ENCODE peak calls at places on chromosomes 7 and 10, in five cellular contexts. D is spleen, O is uterus, C is transverse colon, S is prostate gland. V is an unnamed sample.

GRCh38 chr7:10708447-10708846 is 265.2 kb upstream of the PHF14 start:
- DNase-seq in D (no peak), S (no peak), C (no peak), O (no peak), V (no peak)

GRCh38 chr7:149180713-149181112 is 14.6 kb upstream of the ZNF282 start:
- DNase-seq in D (no peak), S (no peak), O (no peak), C (no peak), V (no peak)

GRCh38 chr10:73263948-73264347 is 11.5 kb upstream of the MRPS16 start:
- DNase-seq in S (no peak), D (no peak), C (no peak), O (no peak), V (no peak)

GRCh38 chr10:58696736-58697135 is 184.1 kb downstream of the BICC1 start:
- DNase-seq in S (no peak), C (no peak), D (no peak), O (no peak), V (no peak)

GRCh38 chr7:153398370-153398769 is 638.8 kb downstream of the ACTR3B start:
- DNase-seq in S (no peak), C (no peak), O (no peak), D (no peak), V (no peak)

GRCh38 chr7:41219276-41219675 is 483.6 kb downstream of the INHBA start:
- DNase-seq in S (no peak), D (no peak), O (no peak), C (no peak), V (no peak)

GRCh38 chr10:114694735-114695134 is 36.7 kb upstream of the ABLIM1 start:
- DNase-seq in S (no peak), O (no peak), C (peak; percentile 56), D (no peak), V (peak; percentile 52)

GRCh38 chr10:46523119-46523880 is 33.2 kb downstream of the GPRIN2 start:
- DNase-seq in S (peak; percentile 73), D (peak; percentile 78), O (no peak), C (peak; percentile 85), V (peak; percentile 87)

GRCh38 chr10:96672491-96673175 is 47.7 kb downstream of the PIK3AP1 start:
- DNase-seq in O (no peak), C (no peak), D (no peak), S (no peak), V (no peak)
- H3K4me1 ChIP-seq in O (no peaks in the 10 kb centered on the region), C (peaks cover 5% of the 10 kb centered on the region), D (peaks cover 74% of the 10 kb centered on the region), S (no peaks in the 10 kb centered on the region), V (peaks cover 4% of the 10 kb centered on the region)

DNA sequence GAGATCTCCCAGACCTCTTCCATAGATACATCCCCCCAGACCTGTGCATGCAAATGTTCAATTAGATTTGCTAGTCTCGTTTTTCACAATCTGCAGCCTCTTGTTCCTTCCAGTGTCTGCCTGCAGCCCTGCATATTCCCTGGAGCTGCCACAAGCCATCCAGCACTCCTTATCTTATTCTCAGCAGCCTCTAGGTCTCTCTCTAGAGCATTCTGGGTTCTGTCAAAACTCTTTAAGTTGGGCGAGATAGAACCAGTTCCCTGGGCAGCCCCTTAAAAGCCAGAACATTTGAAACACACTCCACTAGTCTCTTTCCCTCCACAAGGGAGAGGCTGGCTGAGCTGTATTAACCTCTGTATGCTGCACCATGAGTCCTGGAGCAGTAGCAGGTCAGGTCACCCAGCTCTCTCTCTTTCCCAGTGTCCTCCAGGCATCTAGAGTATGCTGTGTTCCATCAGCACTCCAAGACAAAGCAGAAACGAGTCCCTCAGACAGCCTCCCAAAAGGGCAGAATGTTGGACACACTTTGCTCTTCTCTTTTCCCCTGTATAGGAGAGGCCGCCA is 20.6 kb upstream of the MCM10 start:
- DNase-seq in C (no peak), D (no peak), O (no peak), S (no peak), V (no peak)
- H3K36me3 ChIP-seq in C (no peaks in the 10 kb centered on the region), D (peaks cover 89% of the 10 kb centered on the region), O (no peaks in the 10 kb centered on the region), S (no peaks in the 10 kb centered on the region), V (peaks cover 7% of the 10 kb centered on the region)

DNA sequence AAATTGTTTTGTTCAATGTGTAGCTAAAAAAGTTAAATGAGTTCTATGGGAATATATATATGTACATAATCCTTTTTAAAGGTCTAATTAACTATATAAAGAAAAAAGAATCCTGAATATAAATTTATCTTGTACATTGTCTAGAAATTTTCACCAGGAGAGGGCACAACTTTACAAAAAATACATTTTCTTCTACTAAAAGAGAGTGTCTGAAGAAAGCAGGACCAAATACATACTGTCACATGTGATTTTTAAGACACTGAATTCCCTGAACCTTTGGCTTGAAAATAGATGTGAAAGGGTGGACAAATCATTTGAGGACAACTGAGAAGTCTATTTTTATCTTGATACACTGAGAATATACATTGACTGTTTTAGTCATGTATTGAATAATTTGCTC is 204.3 kb downstream of the DGKB start:
- DNase-seq in S (no peak), O (no peak), C (no peak), D (no peak), V (no peak)
- TF ChIP-seq CTCF in S (no peak), O (no peak), C (no peak), D (no peak), V (no peak)

GRCh38 chr7:101166909-101167644 is 1.7 kb upstream of the VGF start:
- DNase-seq in D (no peak), O (no peak), C (no peak), S (no peak), V (no peak)

GRCh38 chr7:101169110-101169837 is 3.9 kb upstream of the VGF start:
- DNase-seq in C (no peak), O (no peak), D (no peak), S (no peak), V (no peak)

GRCh38 chr7:101166603-101166908 is 1.2 kb upstream of the VGF start:
- DNase-seq in O (no peak), C (no peak), S (no peak), D (no peak), V (no peak)

GRCh38 chr7:101168412-101169049 is 3.2 kb upstream of the VGF start:
- DNase-seq in D (no peak), S (no peak), C (no peak), O (no peak), V (no peak)

DNA sequence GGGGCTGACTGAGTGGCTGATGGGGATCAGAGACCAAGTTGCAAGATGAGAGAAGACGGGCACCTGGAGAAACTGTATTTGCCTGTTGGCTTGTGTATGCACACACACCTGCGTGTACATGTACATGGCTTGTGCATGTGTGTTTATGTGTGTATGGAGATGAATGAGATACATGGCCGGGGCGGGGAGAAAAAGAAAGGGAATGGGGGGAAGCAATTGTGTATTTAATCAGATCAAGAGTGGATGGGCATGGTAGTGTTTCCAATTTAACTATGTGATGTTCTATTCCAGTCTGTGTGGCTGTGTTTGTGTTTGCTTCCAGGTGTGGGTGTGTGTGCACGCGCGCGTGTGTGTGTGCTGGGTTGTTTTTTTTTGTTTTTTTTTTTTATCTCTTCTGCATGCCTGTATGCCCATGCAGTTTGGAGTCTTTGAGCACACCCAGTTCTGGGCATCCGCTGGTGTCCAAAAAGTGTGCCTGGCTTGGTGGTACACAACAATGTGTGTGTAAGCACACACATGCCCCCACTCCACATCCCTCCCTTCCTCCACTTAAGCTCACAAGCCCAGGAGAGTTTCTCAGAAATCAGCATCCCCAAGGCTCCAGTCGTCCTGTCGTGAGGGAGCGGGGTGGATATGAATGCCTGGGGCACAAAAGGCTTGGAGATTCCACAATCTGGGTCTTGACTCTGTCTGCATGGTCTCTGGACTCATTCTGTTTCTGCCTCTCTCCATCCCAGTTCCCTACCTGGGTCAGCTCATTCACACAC is 2.5 kb upstream of the VGF start:
- DNase-seq in C (no peak), D (no peak), O (no peak), S (no peak), V (no peak)
- H3K4me1 ChIP-seq in C (peaks cover 47% of the 10 kb centered on the region), D (peaks cover 48% of the 10 kb centered on the region), O (peaks cover 26% of the 10 kb centered on the region), S (peaks cover 18% of the 10 kb centered on the region), V (peaks cover 20% of the 10 kb centered on the region)

GRCh38 chr7:6422095-6422494 is 25.7 kb downstream of the DAGLB start:
- DNase-seq in S (no peak), O (no peak), D (no peak), C (no peak), V (no peak)

GRCh38 chr7:6424702-6425072 is 23.1 kb downstream of the DAGLB start:
- DNase-seq in O (no peak), S (no peak), D (no peak), C (no peak), V (no peak)

GRCh38 chr7:6420680-6421079 is 27.1 kb downstream of the DAGLB start:
- DNase-seq in S (no peak), O (no peak), C (no peak), D (no peak), V (no peak)

GRCh38 chr7:6423942-6424701 is 23.6 kb downstream of the DAGLB start:
- DNase-seq in D (peak; percentile 87), O (no peak), C (peak; percentile 41), S (no peak), V (peak; percentile 36)

DNA sequence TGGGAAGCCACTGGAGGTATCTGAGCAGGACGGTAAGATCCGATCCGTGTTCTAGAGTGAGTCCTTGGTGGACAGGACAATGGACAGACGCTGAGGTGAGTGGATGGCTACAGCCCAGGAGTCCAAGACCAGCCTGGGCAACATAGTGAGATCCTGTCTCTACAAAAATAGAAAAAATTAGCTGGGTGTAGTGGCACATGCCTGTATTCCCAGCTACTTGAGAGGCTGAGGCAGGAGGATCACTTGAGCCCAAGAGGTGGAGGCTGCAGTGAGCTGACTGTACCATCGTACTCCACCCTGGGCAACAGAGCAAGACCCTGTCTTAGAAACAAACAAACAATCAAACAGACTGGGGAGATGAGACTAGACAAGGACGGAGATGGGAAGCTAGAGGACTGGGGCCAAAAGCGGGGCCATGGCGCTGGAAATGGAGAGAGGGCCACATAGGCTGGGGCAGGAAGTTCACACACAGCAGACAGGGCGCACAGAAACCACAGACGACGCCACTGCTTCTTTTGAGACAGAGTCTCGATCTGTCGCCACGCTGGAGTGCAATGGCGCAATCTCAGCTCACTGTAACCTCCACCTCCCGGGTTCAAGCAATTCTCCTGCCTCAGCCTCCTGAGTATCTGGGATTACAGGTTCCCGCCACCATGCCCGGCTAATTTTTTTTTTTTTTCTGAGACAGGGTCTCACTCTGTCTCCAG is 24.7 kb downstream of the DAGLB start:
- DNase-seq in S (no peak), O (no peak), D (peak; percentile 89), C (no peak), V (no peak)
- H3K36me3 ChIP-seq in S (no peaks in the 10 kb centered on the region), O (no peaks in the 10 kb centered on the region), D (peaks cover 95% of the 10 kb centered on the region), C (no peaks in the 10 kb centered on the region), V (no peaks in the 10 kb centered on the region)

GRCh38 chr10:126153686-126154628 is 234.3 kb downstream of the ADAM12 start:
- DNase-seq in C (no peak), O (no peak), S (no peak), D (no peak), V (no peak)

GRCh38 chr10:126157127-126157526 is 231.2 kb downstream of the ADAM12 start:
- DNase-seq in S (no peak), O (no peak), C (no peak), D (no peak), V (no peak)

GRCh38 chr10:126156545-126156944 is 231.7 kb downstream of the ADAM12 start:
- DNase-seq in D (no peak), S (no peak), O (no peak), C (no peak), V (no peak)

GRCh38 chr10:126158090-126158489 is 230.2 kb downstream of the ADAM12 start:
- DNase-seq in C (no peak), O (no peak), D (no peak), S (no peak), V (no peak)

GRCh38 chr10:126156012-126156411 is 232.3 kb downstream of the ADAM12 start:
- DNase-seq in S (no peak), D (no peak), C (no peak), O (no peak), V (no peak)
- TF ChIP-seq CTCF in S (no peak), D (no peak), C (no peak), O (no peak), V (no peak)

V was measured in colonic mucosa.